ENCODE peak calls at places on chromosomes 7 and 10, in six cellular contexts. D is IMR-90, V is H9, G is neuronal stem cell, E is mesenchymal stem cell, H is trophoblast cell. O is an unnamed sample.

GRCh38 chr10:113058175-113058961 is 108.3 kb downstream of the TCF7L2 start:
- DNase-seq in D (peak; percentile 78), V (peak; percentile 29), G (no peak), E (peak; percentile 95), H (no peak), O (no peak)

GRCh38 chr10:49034925-49035324 is 80.4 kb downstream of the VSTM4 start:
- DNase-seq in D (no peak), V (no peak), G (no peak), E (no peak), H (no peak), O (peak; percentile 17)

GRCh38 chr7:17325364-17325763 is 26.9 kb downstream of the AHR start:
- DNase-seq in D (peak; percentile 19), V (no peak), G (no peak), E (no peak), H (no peak), O (no peak)

GRCh38 chr7:158143196-158144120 is 444.2 kb downstream of the PTPRN2 start:
- DNase-seq in D (no peak), V (no peak), G (no peak), E (no peak), H (no peak), O (no peak)

GRCh38 chr7:25995216-25995615 is 156.8 kb upstream of the NFE2L3 start:
- DNase-seq in D (no peak), V (no peak), G (no peak), E (no peak), H (no peak), O (no peak)

GRCh38 chr10:128572696-128573095 is 446.5 kb upstream of the MKI67 start:
- DNase-seq in D (no peak), V (no peak), G (no peak), E (no peak), H (no peak), O (no peak)

GRCh38 chr7:1136841-1137516 is 23.0 kb downstream of the ZFAND2A start:
- DNase-seq in D (no peak), V (peak; percentile 46), G (no peak), E (peak; percentile 20), H (no peak), O (no peak)

GRCh38 chr7:116501425-116502167 is 2.1 kb downstream of the CAV2 start:
- DNase-seq in D (peak; percentile 76), V (no peak), G (no peak), E (no peak), H (no peak), O (no peak)

GRCh38 chr7:101410743-101411476 is 48.2 kb downstream of the COL26A1 start:
- DNase-seq in D (no peak), V (peak; percentile 97), G (peak; percentile 80), E (peak; percentile 27), H (no peak), O (peak; percentile 95)

GRCh38 chr10:108791030-108791429 is 1132.3 kb downstream of the XPNPEP1 start:
- DNase-seq in D (no peak), V (no peak), G (no peak), E (no peak), H (no peak), O (no peak)

GRCh38 chr7:36895112-36895511 is 170.8 kb upstream of the AOAH start:
- DNase-seq in D (no peak), V (no peak), G (no peak), E (peak; percentile 13), H (no peak), O (no peak)

GRCh38 chr7:73904219-73905136 is 43.5 kb downstream of the TMEM270 start:
- DNase-seq in D (no peak), V (peak; percentile 20), G (no peak), E (no peak), H (no peak), O (no peak)

GRCh38 chr7:8442814-8443304 is 9.4 kb downstream of the NXPH1 start:
- DNase-seq in D (no peak), V (peak; percentile 90), G (peak; percentile 87), E (peak; percentile 62), H (peak; percentile 16), O (no peak)

GRCh38 chr7:104206841-104207240 is 972 bp downstream of the ORC5 start:
- DNase-seq in D (no peak), V (no peak), G (no peak), E (no peak), H (no peak), O (no peak)

GRCh38 chr10:24299587-24300258 is 90.8 kb downstream of the KIAA1217 start:
- DNase-seq in D (peak; percentile 72), V (no peak), G (no peak), E (peak; percentile 1), H (peak; percentile 8), O (no peak)

GRCh38 chr10:88881922-88882645 is 2.0 kb downstream of the STAMBPL1 start:
- DNase-seq in D (no peak), V (no peak), G (no peak), E (peak; percentile 38), H (no peak), O (no peak)

GRCh38 chr10:32938554-32939061 is 19.4 kb downstream of the ITGB1 start:
- DNase-seq in D (no peak), V (peak; percentile 45), G (no peak), E (peak; percentile 62), H (no peak), O (no peak)

GRCh38 chr10:24453973-24454372 is 245.0 kb downstream of the KIAA1217 start:
- DNase-seq in D (no peak), V (no peak), G (no peak), E (no peak), H (no peak), O (no peak)

GRCh38 chr10:31062856-31063255 is 31.2 kb upstream of the ZNF438 start:
- DNase-seq in D (peak; percentile 14), V (no peak), G (no peak), E (no peak), H (no peak), O (no peak)

GRCh38 chr10:54550016-54550415 is 251.0 kb downstream of the PCDH15 start:
- DNase-seq in D (no peak), V (no peak), G (no peak), E (no peak), H (no peak), O (no peak)

GRCh38 chr7:91266931-91267557 is 2.8 kb downstream of the FZD1 start:
- DNase-seq in D (no peak), V (peak; percentile 41), G (no peak), E (peak; percentile 14), H (no peak), O (no peak)

GRCh38 chr10:35006836-35007235 is 83.3 kb downstream of the CUL2 start:
- DNase-seq in D (peak; percentile 83), V (no peak), G (no peak), E (peak; percentile 23), H (no peak), O (no peak)

GRCh38 chr7:157522954-157523353 is 186.2 kb downstream of the DNAJB6 start:
- DNase-seq in D (no peak), V (peak; percentile 22), G (no peak), E (no peak), H (no peak), O (peak; percentile 41)

GRCh38 chr10:77036993-77037734 is 600.4 kb downstream of the KCNMA1 start:
- DNase-seq in D (no peak), V (peak; percentile 62), G (peak; percentile 56), E (peak; percentile 13), H (peak; percentile 4), O (peak; percentile 34)

GRCh38 chr7:139703468-139704307 is 74.1 kb downstream of the HIPK2 start:
- DNase-seq in D (no peak), V (no peak), G (no peak), E (no peak), H (no peak), O (no peak)

GRCh38 chr10:58647366-58647765 is 134.7 kb downstream of the BICC1 start:
- DNase-seq in D (no peak), V (no peak), G (no peak), E (no peak), H (no peak), O (no peak)

GRCh38 chr7:46494026-46494425 is 573.0 kb upstream of the IGFBP3 start:
- DNase-seq in D (peak; percentile 66), V (no peak), G (no peak), E (peak; percentile 89), H (no peak), O (no peak)

GRCh38 chr10:104589871-104590270 is 51.2 kb upstream of the SORCS3 start:
- DNase-seq in D (peak; percentile 24), V (peak; percentile 45), G (no peak), E (no peak), H (no peak), O (no peak)

GRCh38 chr10:29039091-29039490 is 249.8 kb upstream of the LYZL1 start:
- DNase-seq in D (no peak), V (no peak), G (no peak), E (peak; percentile 19), H (no peak), O (no peak)
- H4K91ac ChIP-seq in D (peak overlapping the region; percentile 96), V (no peak overlapping the region), G (no peak overlapping the region), E (no peak overlapping the region), H (no peak overlapping the region), O (no peak overlapping the region)

GRCh38 chr7:112009081-112009480 is 197.1 kb downstream of the DOCK4 start:
- DNase-seq in D (peak; percentile 83), V (no peak), G (no peak), E (peak; percentile 61), H (no peak), O (no peak)
- H4K91ac ChIP-seq in D (no peak overlapping the region), V (no peak overlapping the region), G (no peak overlapping the region), E (no peak overlapping the region), H (no peak overlapping the region), O (no peak overlapping the region)

GRCh38 chr10:125080984-125081383 is 79.4 kb downstream of the CTBP2 start:
- DNase-seq in D (no peak), V (no peak), G (no peak), E (peak; percentile 36), H (no peak), O (no peak)

GRCh38 chr10:125076891-125077643 is 83.3 kb downstream of the CTBP2 start:
- DNase-seq in D (peak; percentile 75), V (no peak), G (no peak), E (peak; percentile 70), H (no peak), O (no peak)

GRCh38 chr10:125081931-125082330 is 78.4 kb downstream of the CTBP2 start:
- DNase-seq in D (no peak), V (no peak), G (no peak), E (no peak), H (no peak), O (no peak)

GRCh38 chr10:125080296-125080695 is 80.1 kb downstream of the CTBP2 start:
- DNase-seq in D (no peak), V (no peak), G (no peak), E (no peak), H (no peak), O (no peak)

GRCh38 chr10:125079091-125079600 is 81.2 kb downstream of the CTBP2 start:
- DNase-seq in D (no peak), V (no peak), G (no peak), E (no peak), H (peak; percentile 71), O (no peak)
- H4K91ac ChIP-seq in D (no peak overlapping the region), V (no peak overlapping the region), G (no peak overlapping the region), E (no peak overlapping the region), H (no peak overlapping the region), O (no peak overlapping the region)

DNA sequence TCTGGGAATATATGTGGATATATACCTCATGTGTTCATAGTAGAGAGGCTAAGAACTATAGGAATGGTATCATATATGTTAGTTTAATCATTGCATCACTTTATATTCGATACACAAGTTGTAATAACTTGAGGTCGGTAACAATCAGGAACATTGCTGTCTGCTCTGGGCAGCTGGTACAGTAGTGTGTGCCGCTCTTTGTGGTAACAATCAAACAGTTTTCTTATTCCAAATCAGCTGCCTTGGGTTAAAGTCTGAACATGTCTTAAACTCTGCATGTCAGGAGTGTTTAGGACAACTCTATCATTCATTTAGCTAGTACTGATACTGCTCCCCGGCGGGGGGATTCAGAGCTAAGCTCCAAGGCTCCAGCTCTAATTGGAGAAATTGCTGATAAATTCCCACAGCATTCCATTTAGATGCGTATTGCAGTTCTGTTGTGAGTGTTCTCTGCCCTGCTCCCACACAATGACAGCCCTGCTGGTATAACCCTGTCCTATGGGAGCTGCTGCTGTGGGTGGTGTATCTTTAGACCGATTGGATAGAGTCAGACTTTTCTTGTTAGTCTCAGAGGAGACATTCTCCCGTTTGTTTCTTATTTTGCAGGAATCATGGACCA is 707.5 kb upstream of the FZD8 start:
- DNase-seq in D (peak; percentile 91), V (no peak), G (no peak), E (peak; percentile 87), H (no peak), O (no peak)
- H4K91ac ChIP-seq in D (peak overlapping the region; percentile 36), V (no peak overlapping the region), G (no peak overlapping the region), E (no peak overlapping the region), H (no peak overlapping the region), O (no peak overlapping the region)

O was measured in H1.